ENCODE peak calls at places on chromosomes 1 and 21, in nine cellular contexts. One of them, this sample, is unnamed.

GRCh38 chr1:208374391-208374941 is 130.3 kb upstream of the PLXNA2 start:
- DNase-seq in heart right ventricle: no peak
- DNase-seq in effector memory CD4-positive, alpha-beta T cell: no peak
- DNase-seq in OCI-LY7: no peak
- DNase-seq in A549: no peak
- DNase-seq in ovary: no peak
- DNase-seq in tibial artery: no peak
- DNase-seq in DND-41: no peak
- DNase-seq in stomach: no peak
- DNase-seq in this sample: peak; percentile 78

GRCh38 chr1:170310931-170311330 is 165.2 kb downstream of the NTMT2 start:
- DNase-seq in OCI-LY7: no peak
- DNase-seq in ovary: no peak
- DNase-seq in DND-41: no peak
- DNase-seq in effector memory CD4-positive, alpha-beta T cell: no peak
- DNase-seq in stomach: no peak
- DNase-seq in heart right ventricle: no peak
- DNase-seq in A549: no peak
- DNase-seq in tibial artery: no peak
- DNase-seq in this sample: no peak

GRCh38 chr1:25616080-25616931 is at the start of gene MAN1C1:
- DNase-seq in A549: peak; percentile 83
- DNase-seq in stomach: peak; percentile 88
- DNase-seq in heart right ventricle: peak; percentile 90
- DNase-seq in OCI-LY7: peak; percentile 91
- DNase-seq in DND-41: peak; percentile 79
- DNase-seq in ovary: peak; percentile 92
- DNase-seq in effector memory CD4-positive, alpha-beta T cell: peak; percentile 73
- DNase-seq in tibial artery: peak; percentile 95
- DNase-seq in this sample: peak; percentile 92

GRCh38 chr1:114282751-114283403 is 129.2 kb upstream of the SYT6 start:
- DNase-seq in tibial artery: peak; percentile 89
- DNase-seq in effector memory CD4-positive, alpha-beta T cell: peak; percentile 53
- DNase-seq in ovary: peak; percentile 90
- DNase-seq in DND-41: peak; percentile 90
- DNase-seq in heart right ventricle: peak; percentile 91
- DNase-seq in stomach: peak; percentile 88
- DNase-seq in OCI-LY7: peak; percentile 82
- DNase-seq in A549: peak; percentile 83
- DNase-seq in this sample: peak; percentile 97

GRCh38 chr1:22332795-22333499 is 118.7 kb upstream of the ZBTB40 start:
- DNase-seq in ovary: no peak
- DNase-seq in DND-41: no peak
- DNase-seq in effector memory CD4-positive, alpha-beta T cell: no peak
- DNase-seq in OCI-LY7: no peak
- DNase-seq in stomach: no peak
- DNase-seq in A549: peak; percentile 53
- DNase-seq in tibial artery: no peak
- DNase-seq in heart right ventricle: no peak
- DNase-seq in this sample: no peak

GRCh38 chr21:31213787-31214186 is 130.3 kb downstream of the TIAM1 start:
- DNase-seq in heart right ventricle: no peak
- DNase-seq in ovary: no peak
- DNase-seq in A549: no peak
- DNase-seq in DND-41: no peak
- DNase-seq in effector memory CD4-positive, alpha-beta T cell: no peak
- DNase-seq in tibial artery: no peak
- DNase-seq in OCI-LY7: no peak
- DNase-seq in stomach: no peak
- DNase-seq in this sample: no peak

GRCh38 chr1:218390625-218391024 is 45.5 kb downstream of the TGFB2 start:
- DNase-seq in heart right ventricle: no peak
- DNase-seq in stomach: no peak
- DNase-seq in DND-41: no peak
- DNase-seq in A549: no peak
- DNase-seq in ovary: no peak
- DNase-seq in effector memory CD4-positive, alpha-beta T cell: no peak
- DNase-seq in OCI-LY7: no peak
- DNase-seq in tibial artery: no peak
- DNase-seq in this sample: no peak

GRCh38 chr21:37198989-37199924 is 67.9 kb downstream of the VPS26C start:
- DNase-seq in stomach: no peak
- DNase-seq in A549: no peak
- DNase-seq in tibial artery: no peak
- DNase-seq in ovary: no peak
- DNase-seq in heart right ventricle: no peak
- DNase-seq in OCI-LY7: no peak
- DNase-seq in DND-41: no peak
- DNase-seq in effector memory CD4-positive, alpha-beta T cell: no peak
- DNase-seq in this sample: no peak

GRCh38 chr1:241542199-241542907 is 10.2 kb downstream of the KMO start:
- DNase-seq in tibial artery: no peak
- DNase-seq in heart right ventricle: no peak
- DNase-seq in ovary: no peak
- DNase-seq in OCI-LY7: peak; percentile 33
- DNase-seq in A549: no peak
- DNase-seq in effector memory CD4-positive, alpha-beta T cell: no peak
- DNase-seq in stomach: no peak
- DNase-seq in DND-41: no peak
- DNase-seq in this sample: no peak

GRCh38 chr21:36946949-36947371 is 19.5 kb downstream of the HLCS start:
- DNase-seq in OCI-LY7: no peak
- DNase-seq in effector memory CD4-positive, alpha-beta T cell: no peak
- DNase-seq in stomach: no peak
- DNase-seq in heart right ventricle: no peak
- DNase-seq in A549: no peak
- DNase-seq in tibial artery: no peak
- DNase-seq in ovary: no peak
- DNase-seq in DND-41: no peak
- DNase-seq in this sample: no peak

GRCh38 chr1:36095760-36096405 is 7.2 kb downstream of the ADPRS start:
- DNase-seq in DND-41: no peak
- DNase-seq in stomach: no peak
- DNase-seq in ovary: no peak
- DNase-seq in effector memory CD4-positive, alpha-beta T cell: no peak
- DNase-seq in heart right ventricle: no peak
- DNase-seq in OCI-LY7: no peak
- DNase-seq in tibial artery: peak; percentile 57
- DNase-seq in A549: no peak
- DNase-seq in this sample: no peak

GRCh38 chr1:115978292-115978941 is 2.1 kb downstream of the SLC22A15 start:
- DNase-seq in OCI-LY7: no peak
- DNase-seq in ovary: no peak
- DNase-seq in tibial artery: no peak
- DNase-seq in effector memory CD4-positive, alpha-beta T cell: no peak
- DNase-seq in A549: no peak
- DNase-seq in heart right ventricle: no peak
- DNase-seq in stomach: no peak
- DNase-seq in DND-41: no peak
- DNase-seq in this sample: no peak

GRCh38 chr1:44524655-44525530 is 119.8 kb downstream of the RNF220 start:
- DNase-seq in DND-41: no peak
- DNase-seq in A549: no peak
- DNase-seq in tibial artery: no peak
- DNase-seq in heart right ventricle: no peak
- DNase-seq in OCI-LY7: no peak
- DNase-seq in effector memory CD4-positive, alpha-beta T cell: no peak
- DNase-seq in stomach: no peak
- DNase-seq in ovary: no peak
- DNase-seq in this sample: no peak

DNA sequence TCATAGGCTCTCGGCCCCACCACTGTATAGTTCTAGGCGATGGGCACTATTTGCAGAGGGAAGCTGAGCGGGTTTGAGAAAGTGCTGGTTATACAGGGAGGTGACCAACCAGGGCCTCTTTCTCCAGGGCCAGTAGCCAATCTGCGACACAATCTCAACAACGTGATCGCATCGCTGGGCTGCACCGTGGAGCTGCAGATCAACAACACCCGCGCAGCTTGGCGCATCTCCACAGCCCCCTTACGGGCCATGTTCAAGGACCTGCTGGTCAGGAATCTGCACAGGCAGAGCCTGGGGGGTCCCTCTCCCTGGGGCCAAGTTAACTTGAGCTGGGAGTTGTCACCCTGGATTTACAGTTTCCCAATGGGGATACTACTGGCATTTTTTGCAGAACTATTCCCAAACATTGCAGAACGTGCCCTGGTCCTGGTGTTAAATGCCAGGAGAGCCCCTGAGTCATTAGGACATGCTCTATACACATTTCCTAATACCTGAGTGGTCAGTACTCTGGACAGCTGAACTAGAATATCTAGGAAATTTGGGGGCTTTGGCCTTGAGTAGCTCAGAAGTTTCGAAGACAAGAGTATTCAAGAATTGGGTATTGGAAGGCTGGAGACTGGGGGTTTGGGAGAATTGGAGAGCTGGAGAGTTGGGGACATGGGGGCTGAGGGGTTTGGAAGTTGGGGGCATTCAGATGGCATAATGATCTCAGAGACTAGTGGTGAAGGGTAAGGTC is 6.9 kb downstream of the DCST1 start:
- DNase-seq in tibial artery: no peak
- DNase-seq in ovary: no peak
- DNase-seq in stomach: no peak
- DNase-seq in heart right ventricle: no peak
- DNase-seq in A549: no peak
- DNase-seq in DND-41: no peak
- DNase-seq in effector memory CD4-positive, alpha-beta T cell: no peak
- DNase-seq in OCI-LY7: no peak
- DNase-seq in this sample: no peak
- H3K4me1 ChIP-seq in tibial artery: no peaks in the 10 kb centered on the region
- H3K4me1 ChIP-seq in ovary: no peaks in the 10 kb centered on the region
- H3K4me1 ChIP-seq in stomach: peaks cover 42% of the 10 kb centered on the region
- H3K4me1 ChIP-seq in heart right ventricle: peaks cover 36% of the 10 kb centered on the region
- H3K4me1 ChIP-seq in A549: peaks cover 46% of the 10 kb centered on the region
- H3K4me1 ChIP-seq in DND-41: no peaks in the 10 kb centered on the region
- H3K4me1 ChIP-seq in effector memory CD4-positive, alpha-beta T cell: no peaks in the 10 kb centered on the region
- H3K4me1 ChIP-seq in OCI-LY7: peaks cover 7% of the 10 kb centered on the region
- H3K4me1 ChIP-seq in this sample: peaks cover 22% of the 10 kb centered on the region

DNA sequence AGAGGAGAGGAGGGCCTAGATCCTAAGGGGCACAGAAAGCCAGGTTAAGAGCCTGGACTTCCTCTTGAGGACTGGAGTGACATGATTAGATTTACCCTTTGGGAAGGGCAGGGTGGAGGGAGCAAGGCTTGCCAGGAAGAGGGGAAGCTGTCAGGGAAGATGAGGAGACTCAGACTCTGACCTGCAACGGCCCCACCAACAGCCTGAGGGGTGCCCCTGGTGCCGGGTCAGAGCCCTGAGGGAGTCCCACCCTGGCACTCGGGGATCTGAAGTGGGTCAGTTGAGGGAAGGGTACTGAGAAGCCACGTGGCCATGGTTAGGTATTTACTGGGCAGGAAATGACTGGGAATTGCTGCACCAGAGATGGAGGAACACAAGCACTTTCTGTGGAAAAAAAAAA is 9.8 kb downstream of the ECE1 start:
- DNase-seq in OCI-LY7: no peak
- DNase-seq in ovary: no peak
- DNase-seq in effector memory CD4-positive, alpha-beta T cell: no peak
- DNase-seq in heart right ventricle: no peak
- DNase-seq in stomach: no peak
- DNase-seq in A549: no peak
- DNase-seq in tibial artery: no peak
- DNase-seq in DND-41: no peak
- DNase-seq in this sample: no peak
- H3K4me1 ChIP-seq in OCI-LY7: peaks cover 16% of the 10 kb centered on the region
- H3K4me1 ChIP-seq in ovary: peaks cover 30% of the 10 kb centered on the region
- H3K4me1 ChIP-seq in effector memory CD4-positive, alpha-beta T cell: peaks cover 48% of the 10 kb centered on the region
- H3K4me1 ChIP-seq in heart right ventricle: peaks cover 81% of the 10 kb centered on the region
- H3K4me1 ChIP-seq in stomach: peaks cover 57% of the 10 kb centered on the region
- H3K4me1 ChIP-seq in A549: peaks cover 35% of the 10 kb centered on the region
- H3K4me1 ChIP-seq in tibial artery: peaks cover 62% of the 10 kb centered on the region
- H3K4me1 ChIP-seq in DND-41: no peaks in the 10 kb centered on the region
- H3K4me1 ChIP-seq in this sample: peaks cover 5% of the 10 kb centered on the region

GRCh38 chr1:27521336-27522147 is 31.6 kb upstream of the WASF2 start:
- DNase-seq in A549: no peak
- DNase-seq in heart right ventricle: no peak
- DNase-seq in stomach: no peak
- DNase-seq in DND-41: no peak
- DNase-seq in tibial artery: peak; percentile 81
- DNase-seq in effector memory CD4-positive, alpha-beta T cell: peak; percentile 29
- DNase-seq in ovary: no peak
- DNase-seq in OCI-LY7: no peak
- DNase-seq in this sample: no peak
- H3K4me1 ChIP-seq in A549: peaks cover 17% of the 10 kb centered on the region
- H3K4me1 ChIP-seq in heart right ventricle: peaks cover 97% of the 10 kb centered on the region
- H3K4me1 ChIP-seq in stomach: peaks cover 63% of the 10 kb centered on the region
- H3K4me1 ChIP-seq in DND-41: peaks cover 14% of the 10 kb centered on the region
- H3K4me1 ChIP-seq in tibial artery: peaks cover 75% of the 10 kb centered on the region
- H3K4me1 ChIP-seq in effector memory CD4-positive, alpha-beta T cell: peaks cover 48% of the 10 kb centered on the region
- H3K4me1 ChIP-seq in ovary: peaks cover 45% of the 10 kb centered on the region
- H3K4me1 ChIP-seq in OCI-LY7: peaks cover 41% of the 10 kb centered on the region
- H3K4me1 ChIP-seq in this sample: peaks cover 73% of the 10 kb centered on the region

GRCh38 chr1:191629836-191630235 is 528.4 kb upstream of the RGS18 start:
- DNase-seq in effector memory CD4-positive, alpha-beta T cell: no peak
- DNase-seq in DND-41: no peak
- DNase-seq in ovary: no peak
- DNase-seq in OCI-LY7: no peak
- DNase-seq in stomach: no peak
- DNase-seq in A549: peak; percentile 6
- DNase-seq in heart right ventricle: no peak
- DNase-seq in tibial artery: no peak
- DNase-seq in this sample: no peak

GRCh38 chr1:191618202-191618601 is 540.1 kb upstream of the RGS18 start:
- DNase-seq in effector memory CD4-positive, alpha-beta T cell: no peak
- DNase-seq in stomach: no peak
- DNase-seq in A549: no peak
- DNase-seq in heart right ventricle: no peak
- DNase-seq in ovary: no peak
- DNase-seq in tibial artery: no peak
- DNase-seq in DND-41: no peak
- DNase-seq in OCI-LY7: no peak
- DNase-seq in this sample: no peak

DNA sequence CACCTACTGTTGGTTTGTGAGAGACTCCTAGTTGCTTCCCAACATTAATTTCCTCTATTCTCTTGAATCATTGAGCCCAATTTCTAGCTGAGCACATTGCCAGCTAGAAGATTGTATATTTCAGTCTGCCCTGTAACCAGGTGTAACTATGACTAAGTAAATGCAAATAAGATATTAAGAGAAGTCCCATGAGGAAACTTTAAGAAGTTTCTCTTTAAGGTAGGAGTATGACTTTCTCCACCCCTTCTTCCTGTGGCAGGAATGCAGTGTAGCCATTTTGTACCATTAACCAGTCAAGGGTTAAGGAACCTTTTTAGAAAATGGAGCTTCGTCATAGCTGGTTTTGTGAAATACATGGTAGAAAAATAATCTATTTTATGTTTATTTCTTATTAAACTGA is 534.2 kb upstream of the RGS18 start:
- DNase-seq in stomach: no peak
- DNase-seq in heart right ventricle: no peak
- DNase-seq in tibial artery: no peak
- DNase-seq in ovary: no peak
- DNase-seq in OCI-LY7: no peak
- DNase-seq in A549: no peak
- DNase-seq in effector memory CD4-positive, alpha-beta T cell: no peak
- DNase-seq in DND-41: no peak
- DNase-seq in this sample: no peak
- H3K4me1 ChIP-seq in stomach: no peaks in the 10 kb centered on the region
- H3K4me1 ChIP-seq in heart right ventricle: no peaks in the 10 kb centered on the region
- H3K4me1 ChIP-seq in tibial artery: no peaks in the 10 kb centered on the region
- H3K4me1 ChIP-seq in ovary: no peaks in the 10 kb centered on the region
- H3K4me1 ChIP-seq in OCI-LY7: no peaks in the 10 kb centered on the region
- H3K4me1 ChIP-seq in A549: no peaks in the 10 kb centered on the region
- H3K4me1 ChIP-seq in effector memory CD4-positive, alpha-beta T cell: no peaks in the 10 kb centered on the region
- H3K4me1 ChIP-seq in DND-41: no peaks in the 10 kb centered on the region
- H3K4me1 ChIP-seq in this sample: no peaks in the 10 kb centered on the region